ENCODE peak calls at places on chromosome 9, in seven cellular contexts. One of them, this sample, is unnamed. For H3K27me3, the result is how much of the 10 kb centered on the place peaks cover.

GRCh38 chr9:76431601-76432000 is 27.4 kb upstream of the GCNT1 start:
- DNase-seq in IMR-90: no peak
- DNase-seq in sigmoid colon: no peak
- DNase-seq in Peyer's patch: no peak
- DNase-seq in spleen: no peak
- DNase-seq in HCT116: no peak
- DNase-seq in body of pancreas: no peak
- DNase-seq in this sample: no peak

GRCh38 chr9:127907867-127908659 is 8.7 kb upstream of the ST6GALNAC6 start:
- DNase-seq in Peyer's patch: no peak
- DNase-seq in HCT116: no peak
- DNase-seq in spleen: peak
- DNase-seq in IMR-90: no peak
- DNase-seq in sigmoid colon: no peak
- DNase-seq in body of pancreas: no peak
- DNase-seq in this sample: no peak

GRCh38 chr9:94135222-94135621 is 51.0 kb downstream of the PTPDC1 start:
- DNase-seq in spleen: no peak
- DNase-seq in HCT116: no peak
- DNase-seq in IMR-90: peak
- DNase-seq in Peyer's patch: no peak
- DNase-seq in sigmoid colon: peak
- DNase-seq in body of pancreas: no peak
- DNase-seq in this sample: no peak

GRCh38 chr9:128702949-128703615 is 779 bp downstream of the PKN3 start:
- DNase-seq in spleen: peak
- DNase-seq in Peyer's patch: peak
- DNase-seq in body of pancreas: peak
- DNase-seq in sigmoid colon: peak
- DNase-seq in IMR-90: no peak
- DNase-seq in HCT116: no peak
- DNase-seq in this sample: no peak

GRCh38 chr9:89975586-89975985 is 370.8 kb downstream of the GADD45G start:
- DNase-seq in spleen: no peak
- DNase-seq in sigmoid colon: no peak
- DNase-seq in IMR-90: no peak
- DNase-seq in Peyer's patch: no peak
- DNase-seq in body of pancreas: no peak
- DNase-seq in HCT116: no peak
- DNase-seq in this sample: no peak

GRCh38 chr9:26462751-26463150 is 429.9 kb downstream of the CAAP1 start:
- DNase-seq in HCT116: no peak
- DNase-seq in spleen: no peak
- DNase-seq in Peyer's patch: no peak
- DNase-seq in IMR-90: no peak
- DNase-seq in sigmoid colon: no peak
- DNase-seq in body of pancreas: no peak
- DNase-seq in this sample: no peak

GRCh38 chr9:127123239-127123935 is 952 bp upstream of the ANGPTL2 start:
- DNase-seq in body of pancreas: peak
- DNase-seq in sigmoid colon: peak
- DNase-seq in Peyer's patch: no peak
- DNase-seq in IMR-90: no peak
- DNase-seq in spleen: no peak
- DNase-seq in HCT116: no peak
- DNase-seq in this sample: no peak

GRCh38 chr9:26326473-26327044 is 566.0 kb downstream of the CAAP1 start:
- DNase-seq in HCT116: peak
- DNase-seq in body of pancreas: peak
- DNase-seq in Peyer's patch: no peak
- DNase-seq in spleen: no peak
- DNase-seq in sigmoid colon: no peak
- DNase-seq in IMR-90: peak
- DNase-seq in this sample: no peak

GRCh38 chr9:110015759-110016158 is 192.2 kb downstream of the C9orf152 start:
- DNase-seq in IMR-90: peak
- DNase-seq in spleen: no peak
- DNase-seq in body of pancreas: no peak
- DNase-seq in sigmoid colon: no peak
- DNase-seq in Peyer's patch: no peak
- DNase-seq in HCT116: peak
- DNase-seq in this sample: no peak

GRCh38 chr9:133683494-133684460 is 47.6 kb downstream of the DBH start:
- DNase-seq in sigmoid colon: no peak
- DNase-seq in HCT116: no peak
- DNase-seq in IMR-90: peak
- DNase-seq in spleen: peak
- DNase-seq in Peyer's patch: no peak
- DNase-seq in body of pancreas: peak
- DNase-seq in this sample: no peak

GRCh38 chr9:133119461-133120342 is 1.3 kb downstream of the RALGDS start:
- DNase-seq in body of pancreas: no peak
- DNase-seq in spleen: no peak
- DNase-seq in Peyer's patch: no peak
- DNase-seq in sigmoid colon: peak
- DNase-seq in IMR-90: peak
- DNase-seq in HCT116: no peak
- DNase-seq in this sample: peak

GRCh38 chr9:120579139-120579749 is 723 bp downstream of the CDK5RAP2 start:
- DNase-seq in body of pancreas: no peak
- DNase-seq in sigmoid colon: no peak
- DNase-seq in Peyer's patch: no peak
- DNase-seq in spleen: no peak
- DNase-seq in HCT116: no peak
- DNase-seq in IMR-90: no peak
- DNase-seq in this sample: no peak

GRCh38 chr9:133690111-133690561 is 48.0 kb downstream of the SARDH start:
- DNase-seq in sigmoid colon: no peak
- DNase-seq in spleen: peak
- DNase-seq in Peyer's patch: no peak
- DNase-seq in body of pancreas: no peak
- DNase-seq in IMR-90: peak
- DNase-seq in HCT116: no peak
- DNase-seq in this sample: no peak

GRCh38 chr9:96361668-96362067 is 21.8 kb downstream of the SLC35D2 start:
- DNase-seq in spleen: peak
- DNase-seq in IMR-90: no peak
- DNase-seq in Peyer's patch: no peak
- DNase-seq in HCT116: no peak
- DNase-seq in sigmoid colon: no peak
- DNase-seq in body of pancreas: no peak
- DNase-seq in this sample: no peak

GRCh38 chr9:124779368-124780059 is 2.6 kb downstream of the OLFML2A start:
- DNase-seq in Peyer's patch: peak
- DNase-seq in HCT116: no peak
- DNase-seq in body of pancreas: no peak
- DNase-seq in IMR-90: peak
- DNase-seq in spleen: peak
- DNase-seq in sigmoid colon: peak
- DNase-seq in this sample: no peak

GRCh38 chr9:93193373-93193725 is 9.4 kb downstream of the WNK2 start:
- DNase-seq in Peyer's patch: peak
- DNase-seq in spleen: peak
- DNase-seq in HCT116: no peak
- DNase-seq in body of pancreas: peak
- DNase-seq in sigmoid colon: no peak
- DNase-seq in IMR-90: no peak
- DNase-seq in this sample: no peak

GRCh38 chr9:33104111-33104415 is 27.6 kb upstream of the SMU1 start:
- DNase-seq in HCT116: no peak
- DNase-seq in spleen: no peak
- DNase-seq in body of pancreas: no peak
- DNase-seq in sigmoid colon: no peak
- DNase-seq in IMR-90: no peak
- DNase-seq in Peyer's patch: no peak
- DNase-seq in this sample: no peak

GRCh38 chr9:130268521-130269131 is 3.1 kb downstream of the HMCN2 start:
- DNase-seq in body of pancreas: no peak
- DNase-seq in spleen: peak
- DNase-seq in sigmoid colon: peak
- DNase-seq in HCT116: no peak
- DNase-seq in Peyer's patch: no peak
- DNase-seq in IMR-90: no peak
- DNase-seq in this sample: no peak

GRCh38 chr9:114382951-114383865 is 4.6 kb downstream of the AKNA start:
- DNase-seq in HCT116: no peak
- DNase-seq in spleen: peak
- DNase-seq in IMR-90: peak
- DNase-seq in body of pancreas: no peak
- DNase-seq in sigmoid colon: peak
- DNase-seq in Peyer's patch: no peak
- DNase-seq in this sample: no peak

GRCh38 chr9:131402738-131403492 is 9.0 kb downstream of the PRRC2B start:
- DNase-seq in body of pancreas: peak
- DNase-seq in sigmoid colon: peak
- DNase-seq in Peyer's patch: peak
- DNase-seq in IMR-90: peak
- DNase-seq in HCT116: no peak
- DNase-seq in spleen: peak
- DNase-seq in this sample: peak

GRCh38 chr9:128250839-128251558 is 24.8 kb downstream of the GOLGA2 start:
- DNase-seq in HCT116: no peak
- DNase-seq in body of pancreas: no peak
- DNase-seq in IMR-90: no peak
- DNase-seq in Peyer's patch: no peak
- DNase-seq in sigmoid colon: no peak
- DNase-seq in spleen: no peak
- DNase-seq in this sample: no peak

GRCh38 chr9:93235278-93235960 is 51.5 kb downstream of the WNK2 start:
- DNase-seq in spleen: no peak
- DNase-seq in body of pancreas: no peak
- DNase-seq in Peyer's patch: no peak
- DNase-seq in HCT116: no peak
- DNase-seq in sigmoid colon: no peak
- DNase-seq in IMR-90: no peak
- DNase-seq in this sample: no peak

GRCh38 chr9:75418518-75418917 is 330.2 kb downstream of the OSTF1 start:
- DNase-seq in HCT116: no peak
- DNase-seq in spleen: no peak
- DNase-seq in IMR-90: no peak
- DNase-seq in Peyer's patch: no peak
- DNase-seq in sigmoid colon: no peak
- DNase-seq in body of pancreas: no peak
- DNase-seq in this sample: no peak

GRCh38 chr9:75414367-75415160 is 326.2 kb downstream of the OSTF1 start:
- DNase-seq in Peyer's patch: no peak
- DNase-seq in IMR-90: no peak
- DNase-seq in HCT116: no peak
- DNase-seq in spleen: no peak
- DNase-seq in body of pancreas: no peak
- DNase-seq in sigmoid colon: no peak
- DNase-seq in this sample: no peak

GRCh38 chr9:75422939-75423522 is 334.7 kb downstream of the OSTF1 start:
- DNase-seq in HCT116: no peak
- DNase-seq in IMR-90: no peak
- DNase-seq in Peyer's patch: no peak
- DNase-seq in body of pancreas: no peak
- DNase-seq in sigmoid colon: no peak
- DNase-seq in spleen: no peak
- DNase-seq in this sample: no peak

GRCh38 chr9:75417471-75417870 is 329.2 kb downstream of the OSTF1 start:
- DNase-seq in body of pancreas: no peak
- DNase-seq in spleen: no peak
- DNase-seq in IMR-90: no peak
- DNase-seq in Peyer's patch: no peak
- DNase-seq in sigmoid colon: no peak
- DNase-seq in HCT116: no peak
- DNase-seq in this sample: no peak
- H3K27ac ChIP-seq in body of pancreas: no peak
- H3K27ac ChIP-seq in spleen: no peak
- H3K27ac ChIP-seq in IMR-90: no peak
- H3K27ac ChIP-seq in Peyer's patch: no peak
- H3K27ac ChIP-seq in sigmoid colon: no peak
- H3K27ac ChIP-seq in HCT116: no peak
- H3K27ac ChIP-seq in this sample: no peak

GRCh38 chr9:35829084-35829763 is at the start of gene TMEM8B:
- DNase-seq in HCT116: peak
- DNase-seq in sigmoid colon: peak
- DNase-seq in spleen: peak
- DNase-seq in Peyer's patch: peak
- DNase-seq in body of pancreas: peak
- DNase-seq in IMR-90: peak
- DNase-seq in this sample: peak
- TF ChIP-seq POLR2A in HCT116: no peak
- TF ChIP-seq POLR2A in sigmoid colon: no peak
- TF ChIP-seq POLR2A in spleen: no peak
- TF ChIP-seq POLR2A in Peyer's patch: no peak
- TF ChIP-seq POLR2A in body of pancreas: no peak
- TF ChIP-seq POLR2A in IMR-90: peak
- TF ChIP-seq POLR2A in this sample: no peak

DNA sequence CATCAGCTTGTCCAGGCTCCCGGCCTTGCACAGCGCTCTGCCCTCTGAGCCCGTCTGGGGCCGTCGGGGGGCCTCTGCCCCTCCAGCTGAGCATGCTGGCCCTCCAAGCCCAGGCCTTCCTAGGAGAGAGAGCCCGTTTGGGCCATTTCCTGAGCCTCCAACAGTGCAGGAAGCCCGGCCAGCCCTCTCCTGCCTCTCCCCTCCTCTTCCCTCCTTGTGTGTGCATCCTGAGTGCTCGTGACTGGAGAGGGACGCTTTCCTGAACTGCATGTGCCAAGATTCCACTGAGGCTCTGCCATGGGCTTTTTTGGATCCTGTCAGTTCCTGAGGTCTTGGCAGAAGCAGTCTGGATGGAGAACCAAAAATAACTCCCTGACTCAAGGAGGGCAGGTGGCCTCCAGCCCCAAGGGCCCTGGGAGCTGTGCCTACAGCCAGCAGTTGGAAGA is 15.6 kb downstream of the OLFM1 start:
- DNase-seq in spleen: no peak
- DNase-seq in sigmoid colon: no peak
- DNase-seq in HCT116: no peak
- DNase-seq in body of pancreas: no peak
- DNase-seq in Peyer's patch: no peak
- DNase-seq in IMR-90: no peak
- DNase-seq in this sample: no peak
- H3K27me3 ChIP-seq in spleen: half or more
- H3K27me3 ChIP-seq in sigmoid colon: under half
- H3K27me3 ChIP-seq in HCT116: under half
- H3K27me3 ChIP-seq in body of pancreas: under half
- H3K27me3 ChIP-seq in Peyer's patch: under half
- H3K27me3 ChIP-seq in IMR-90: under half
- H3K27me3 ChIP-seq in this sample: under half

DNA sequence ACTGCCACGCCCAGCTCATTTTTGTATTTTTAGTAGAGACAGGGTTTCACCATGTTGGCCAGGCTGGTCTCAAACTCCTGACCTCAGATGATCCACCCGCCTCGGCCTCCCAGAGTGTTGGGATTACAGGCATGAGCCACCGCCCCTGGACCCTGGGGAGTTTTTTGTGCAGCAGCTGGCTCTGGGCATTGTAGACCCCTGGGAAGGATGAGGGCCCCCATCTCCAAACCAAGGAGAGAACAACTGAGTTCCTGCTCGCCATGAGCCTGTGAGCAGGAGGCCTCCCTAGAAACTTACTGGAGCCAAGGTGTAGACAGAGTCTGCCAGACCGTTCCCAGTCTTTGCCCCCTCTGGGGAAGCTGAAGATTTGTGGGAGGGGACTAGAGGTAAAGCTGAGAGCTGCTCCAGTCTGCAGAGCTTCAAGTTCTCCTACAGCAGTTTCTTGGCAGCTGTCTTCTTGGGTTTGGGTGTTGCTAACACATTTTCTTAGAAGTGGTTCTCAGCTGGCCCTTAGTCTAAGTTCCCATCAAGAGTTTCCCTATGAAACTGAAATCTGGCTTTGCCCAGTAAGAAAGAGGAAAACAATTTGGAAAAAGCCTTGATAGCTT is 12.4 kb downstream of the NUDT2 start:
- DNase-seq in HCT116: no peak
- DNase-seq in body of pancreas: no peak
- DNase-seq in sigmoid colon: peak
- DNase-seq in IMR-90: no peak
- DNase-seq in Peyer's patch: no peak
- DNase-seq in spleen: no peak
- DNase-seq in this sample: no peak
- H3K27ac ChIP-seq in HCT116: no peak
- H3K27ac ChIP-seq in body of pancreas: peak
- H3K27ac ChIP-seq in sigmoid colon: peak
- H3K27ac ChIP-seq in IMR-90: no peak
- H3K27ac ChIP-seq in Peyer's patch: peak
- H3K27ac ChIP-seq in spleen: no peak
- H3K27ac ChIP-seq in this sample: no peak

This sample was measured in suprapubic skin.